ENCODE peak calls at places on chromosomes 6 and 20, in ten cellular contexts. One of them, this sample, is unnamed.

GRCh38 chr6:56949925-56950495 is 4.9 kb upstream of the BEND6 start:
- DNase-seq in MM.1S: no peak
- DNase-seq in HepG2: no peak
- DNase-seq in spleen: no peak
- DNase-seq in psoas muscle: no peak
- DNase-seq in mucosa of descending colon: no peak
- DNase-seq in BJ: no peak
- DNase-seq in lower leg skin: no peak
- DNase-seq in heart right ventricle: no peak
- DNase-seq in uterus: no peak
- DNase-seq in this sample: no peak

GRCh38 chr6:107116328-107116892 is 1.1 kb upstream of the BEND3 start:
- DNase-seq in MM.1S: peak
- DNase-seq in HepG2: no peak
- DNase-seq in spleen: no peak
- DNase-seq in psoas muscle: no peak
- DNase-seq in mucosa of descending colon: peak
- DNase-seq in BJ: no peak
- DNase-seq in lower leg skin: peak
- DNase-seq in heart right ventricle: no peak
- DNase-seq in uterus: no peak
- DNase-seq in this sample: no peak

GRCh38 chr6:95280690-95281273 is 296.6 kb upstream of the MANEA start:
- DNase-seq in MM.1S: no peak
- DNase-seq in HepG2: no peak
- DNase-seq in spleen: no peak
- DNase-seq in psoas muscle: no peak
- DNase-seq in mucosa of descending colon: no peak
- DNase-seq in BJ: no peak
- DNase-seq in lower leg skin: no peak
- DNase-seq in heart right ventricle: no peak
- DNase-seq in uterus: no peak
- DNase-seq in this sample: no peak

GRCh38 chr6:158972241-158973233 is 27.5 kb downstream of the RSPH3 start:
- DNase-seq in MM.1S: peak
- DNase-seq in HepG2: peak
- DNase-seq in spleen: no peak
- DNase-seq in psoas muscle: no peak
- DNase-seq in mucosa of descending colon: no peak
- DNase-seq in BJ: peak
- DNase-seq in lower leg skin: no peak
- DNase-seq in heart right ventricle: no peak
- DNase-seq in uterus: no peak
- DNase-seq in this sample: peak

GRCh38 chr6:99521557-99522286 is 6.5 kb upstream of the USP45 start:
- DNase-seq in MM.1S: no peak
- DNase-seq in HepG2: peak
- DNase-seq in spleen: no peak
- DNase-seq in psoas muscle: no peak
- DNase-seq in mucosa of descending colon: no peak
- DNase-seq in BJ: peak
- DNase-seq in lower leg skin: no peak
- DNase-seq in heart right ventricle: peak
- DNase-seq in uterus: peak
- DNase-seq in this sample: peak

GRCh38 chr6:168875811-168876576 is 377.7 kb downstream of the THBS2 start:
- DNase-seq in MM.1S: no peak
- DNase-seq in HepG2: no peak
- DNase-seq in spleen: no peak
- DNase-seq in psoas muscle: no peak
- DNase-seq in mucosa of descending colon: no peak
- DNase-seq in BJ: no peak
- DNase-seq in lower leg skin: peak
- DNase-seq in heart right ventricle: no peak
- DNase-seq in uterus: no peak
- DNase-seq in this sample: no peak

GRCh38 chr6:27130668-27131428 is 116.7 kb upstream of the PRSS16 start:
- DNase-seq in MM.1S: peak
- DNase-seq in HepG2: no peak
- DNase-seq in spleen: no peak
- DNase-seq in psoas muscle: no peak
- DNase-seq in mucosa of descending colon: no peak
- DNase-seq in BJ: no peak
- DNase-seq in lower leg skin: no peak
- DNase-seq in heart right ventricle: no peak
- DNase-seq in uterus: no peak
- DNase-seq in this sample: no peak

GRCh38 chr20:37421988-37422387 is 76.0 kb downstream of the SRC start:
- DNase-seq in MM.1S: no peak
- DNase-seq in HepG2: no peak
- DNase-seq in spleen: no peak
- DNase-seq in psoas muscle: no peak
- DNase-seq in mucosa of descending colon: peak
- DNase-seq in BJ: no peak
- DNase-seq in lower leg skin: no peak
- DNase-seq in heart right ventricle: no peak
- DNase-seq in uterus: no peak
- DNase-seq in this sample: no peak

GRCh38 chr20:61128701-61129655 is 123.1 kb upstream of the CDH4 start:
- DNase-seq in MM.1S: no peak
- DNase-seq in HepG2: no peak
- DNase-seq in spleen: no peak
- DNase-seq in psoas muscle: no peak
- DNase-seq in mucosa of descending colon: no peak
- DNase-seq in BJ: no peak
- DNase-seq in lower leg skin: peak
- DNase-seq in heart right ventricle: no peak
- DNase-seq in uterus: no peak
- DNase-seq in this sample: no peak

GRCh38 chr6:73696990-73697651 is 1.1 kb downstream of the CD109 start:
- DNase-seq in MM.1S: no peak
- DNase-seq in HepG2: no peak
- DNase-seq in spleen: no peak
- DNase-seq in psoas muscle: no peak
- DNase-seq in mucosa of descending colon: no peak
- DNase-seq in BJ: no peak
- DNase-seq in lower leg skin: no peak
- DNase-seq in heart right ventricle: no peak
- DNase-seq in uterus: no peak
- DNase-seq in this sample: no peak

DNA sequence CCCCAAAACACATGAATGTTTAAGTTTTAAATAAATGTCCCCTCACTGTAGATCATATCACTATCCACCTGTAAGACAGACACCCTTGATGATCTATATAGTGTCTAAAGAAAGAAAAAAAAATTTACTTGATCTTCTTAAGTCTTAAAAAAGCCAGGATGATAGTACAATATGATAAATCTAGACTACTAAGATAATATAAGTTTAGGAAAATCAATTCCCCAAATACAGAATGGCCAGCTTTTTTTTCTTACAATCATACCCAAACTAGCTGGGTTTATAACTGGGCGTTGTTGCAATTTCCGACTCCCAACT is 14.4 kb downstream of the ZNF217 start:
- DNase-seq in MM.1S: no peak
- DNase-seq in HepG2: no peak
- DNase-seq in spleen: no peak
- DNase-seq in psoas muscle: no peak
- DNase-seq in mucosa of descending colon: no peak
- DNase-seq in BJ: no peak
- DNase-seq in lower leg skin: no peak
- DNase-seq in heart right ventricle: no peak
- DNase-seq in uterus: peak
- DNase-seq in this sample: no peak
- H3K4me3 ChIP-seq in MM.1S: peak
- H3K4me3 ChIP-seq in HepG2: peak
- H3K4me3 ChIP-seq in spleen: peak
- H3K4me3 ChIP-seq in psoas muscle: peak
- H3K4me3 ChIP-seq in mucosa of descending colon: no peak
- H3K4me3 ChIP-seq in BJ: peak
- H3K4me3 ChIP-seq in lower leg skin: no peak
- H3K4me3 ChIP-seq in heart right ventricle: no peak
- H3K4me3 ChIP-seq in uterus: no peak
- H3K4me3 ChIP-seq in this sample: no peak

GRCh38 chr20:12924126-12924525 is 84.6 kb upstream of the SPTLC3 start:
- DNase-seq in MM.1S: no peak
- DNase-seq in HepG2: no peak
- DNase-seq in spleen: no peak
- DNase-seq in psoas muscle: no peak
- DNase-seq in mucosa of descending colon: no peak
- DNase-seq in BJ: no peak
- DNase-seq in lower leg skin: no peak
- DNase-seq in heart right ventricle: no peak
- DNase-seq in uterus: no peak
- DNase-seq in this sample: no peak

GRCh38 chr20:12925863-12926547 is 82.8 kb upstream of the SPTLC3 start:
- DNase-seq in MM.1S: no peak
- DNase-seq in HepG2: no peak
- DNase-seq in spleen: no peak
- DNase-seq in psoas muscle: no peak
- DNase-seq in mucosa of descending colon: no peak
- DNase-seq in BJ: no peak
- DNase-seq in lower leg skin: no peak
- DNase-seq in heart right ventricle: no peak
- DNase-seq in uterus: no peak
- DNase-seq in this sample: no peak

GRCh38 chr20:12927489-12927888 is 81.3 kb upstream of the SPTLC3 start:
- DNase-seq in MM.1S: no peak
- DNase-seq in HepG2: no peak
- DNase-seq in spleen: no peak
- DNase-seq in psoas muscle: no peak
- DNase-seq in mucosa of descending colon: no peak
- DNase-seq in BJ: no peak
- DNase-seq in lower leg skin: no peak
- DNase-seq in heart right ventricle: no peak
- DNase-seq in uterus: no peak
- DNase-seq in this sample: no peak

GRCh38 chr20:12928358-12928754 is 80.4 kb upstream of the SPTLC3 start:
- DNase-seq in MM.1S: no peak
- DNase-seq in HepG2: no peak
- DNase-seq in spleen: no peak
- DNase-seq in psoas muscle: no peak
- DNase-seq in mucosa of descending colon: no peak
- DNase-seq in BJ: no peak
- DNase-seq in lower leg skin: no peak
- DNase-seq in heart right ventricle: no peak
- DNase-seq in uterus: no peak
- DNase-seq in this sample: no peak

GRCh38 chr20:12925214-12925755 is 83.5 kb upstream of the SPTLC3 start:
- DNase-seq in MM.1S: peak
- DNase-seq in HepG2: peak
- DNase-seq in spleen: no peak
- DNase-seq in psoas muscle: no peak
- DNase-seq in mucosa of descending colon: no peak
- DNase-seq in BJ: no peak
- DNase-seq in lower leg skin: no peak
- DNase-seq in heart right ventricle: no peak
- DNase-seq in uterus: peak
- DNase-seq in this sample: peak
- TF ChIP-seq CTCF in MM.1S: peak
- TF ChIP-seq CTCF in HepG2: peak
- TF ChIP-seq CTCF in spleen: peak
- TF ChIP-seq CTCF in psoas muscle: peak
- TF ChIP-seq CTCF in mucosa of descending colon: peak
- TF ChIP-seq CTCF in BJ: peak
- TF ChIP-seq CTCF in lower leg skin: peak
- TF ChIP-seq CTCF in heart right ventricle: peak
- TF ChIP-seq CTCF in uterus: peak
- TF ChIP-seq CTCF in this sample: peak

GRCh38 chr6:37259191-37259590 is 1.2 kb upstream of the TMEM217 start:
- DNase-seq in MM.1S: no peak
- DNase-seq in HepG2: no peak
- DNase-seq in spleen: no peak
- DNase-seq in psoas muscle: no peak
- DNase-seq in mucosa of descending colon: no peak
- DNase-seq in BJ: no peak
- DNase-seq in lower leg skin: no peak
- DNase-seq in heart right ventricle: no peak
- DNase-seq in uterus: no peak
- DNase-seq in this sample: no peak
- H3K4me3 ChIP-seq in MM.1S: no peak
- H3K4me3 ChIP-seq in HepG2: peak
- H3K4me3 ChIP-seq in spleen: peak
- H3K4me3 ChIP-seq in psoas muscle: peak
- H3K4me3 ChIP-seq in mucosa of descending colon: no peak
- H3K4me3 ChIP-seq in BJ: no peak
- H3K4me3 ChIP-seq in lower leg skin: no peak
- H3K4me3 ChIP-seq in heart right ventricle: no peak
- H3K4me3 ChIP-seq in uterus: no peak
- H3K4me3 ChIP-seq in this sample: peak

GRCh38 chr20:4568560-4568959 is 153.1 kb upstream of the PRND start:
- DNase-seq in MM.1S: no peak
- DNase-seq in HepG2: no peak
- DNase-seq in spleen: no peak
- DNase-seq in psoas muscle: no peak
- DNase-seq in mucosa of descending colon: no peak
- DNase-seq in BJ: no peak
- DNase-seq in lower leg skin: no peak
- DNase-seq in heart right ventricle: no peak
- DNase-seq in uterus: no peak
- DNase-seq in this sample: no peak

GRCh38 chr20:4569882-4570281 is 151.8 kb upstream of the PRND start:
- DNase-seq in MM.1S: no peak
- DNase-seq in HepG2: no peak
- DNase-seq in spleen: no peak
- DNase-seq in psoas muscle: no peak
- DNase-seq in mucosa of descending colon: no peak
- DNase-seq in BJ: no peak
- DNase-seq in lower leg skin: no peak
- DNase-seq in heart right ventricle: no peak
- DNase-seq in uterus: no peak
- DNase-seq in this sample: no peak

GRCh38 chr20:4567172-4567571 is 154.5 kb upstream of the PRND start:
- DNase-seq in MM.1S: no peak
- DNase-seq in HepG2: no peak
- DNase-seq in spleen: no peak
- DNase-seq in psoas muscle: no peak
- DNase-seq in mucosa of descending colon: no peak
- DNase-seq in BJ: no peak
- DNase-seq in lower leg skin: no peak
- DNase-seq in heart right ventricle: no peak
- DNase-seq in uterus: no peak
- DNase-seq in this sample: no peak

GRCh38 chr20:4571759-4572531 is 149.8 kb upstream of the PRND start:
- DNase-seq in MM.1S: no peak
- DNase-seq in HepG2: no peak
- DNase-seq in spleen: no peak
- DNase-seq in psoas muscle: no peak
- DNase-seq in mucosa of descending colon: no peak
- DNase-seq in BJ: no peak
- DNase-seq in lower leg skin: no peak
- DNase-seq in heart right ventricle: no peak
- DNase-seq in uterus: no peak
- DNase-seq in this sample: no peak

DNA sequence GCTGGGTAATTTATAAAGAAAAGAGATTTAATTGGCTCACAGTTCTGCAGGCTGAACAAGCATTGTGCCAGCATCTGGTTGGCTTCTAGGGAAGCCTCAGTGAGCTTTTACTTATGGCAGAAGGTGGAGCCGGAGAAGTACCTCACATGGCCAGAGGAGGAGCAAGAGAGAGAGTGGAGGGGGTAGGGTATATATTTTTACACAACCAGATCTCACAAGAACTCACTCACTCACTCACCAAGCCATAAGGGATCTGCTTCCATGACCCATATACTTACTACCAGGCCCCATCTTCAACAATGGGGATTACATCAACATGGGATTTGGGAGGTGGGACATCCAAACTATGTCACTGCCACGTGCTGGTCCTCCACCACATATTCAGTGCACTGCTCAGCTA is 152.6 kb upstream of the PRND start:
- DNase-seq in MM.1S: no peak
- DNase-seq in HepG2: no peak
- DNase-seq in spleen: no peak
- DNase-seq in psoas muscle: no peak
- DNase-seq in mucosa of descending colon: no peak
- DNase-seq in BJ: no peak
- DNase-seq in lower leg skin: no peak
- DNase-seq in heart right ventricle: no peak
- DNase-seq in uterus: no peak
- DNase-seq in this sample: no peak
- TF ChIP-seq CTCF in MM.1S: peak
- TF ChIP-seq CTCF in HepG2: peak
- TF ChIP-seq CTCF in spleen: no peak
- TF ChIP-seq CTCF in psoas muscle: no peak
- TF ChIP-seq CTCF in mucosa of descending colon: no peak
- TF ChIP-seq CTCF in BJ: no peak
- TF ChIP-seq CTCF in lower leg skin: no peak
- TF ChIP-seq CTCF in heart right ventricle: peak
- TF ChIP-seq CTCF in uterus: no peak
- TF ChIP-seq CTCF in this sample: peak